ENCODE peak calls at places on chromosomes 2 and 18, in four cellular contexts. B, O, Q and M are unnamed samples.

GRCh38 chr2:84238907-84239306 is 220.2 kb downstream of the SUCLG1 start:
- DNase-seq in B (no peak), Q (no peak), O (no peak), M (no peak)

GRCh38 chr2:100571668-100572067 is 8.9 kb downstream of the PDCL3 start:
- DNase-seq in Q (no peak), B (no peak), O (no peak), M (no peak)

GRCh38 chr18:63292844-63293683 is 26.5 kb downstream of the BCL2 start:
- DNase-seq in Q (no peak), B (no peak), O (no peak), M (no peak)

GRCh38 chr2:215483431-215483830 is 47.6 kb upstream of the FN1 start:
- DNase-seq in Q (no peak), B (no peak), O (no peak), M (no peak)

GRCh38 chr2:110678457-110679336 is 834 bp upstream of the BUB1 start:
- DNase-seq in B (peak), Q (no peak), O (no peak), M (peak)

GRCh38 chr18:72700961-72701710 is 157.0 kb upstream of the CBLN2 start:
- DNase-seq in Q (no peak), O (peak), B (no peak), M (no peak)

GRCh38 chr2:128596453-128597430 is 278.1 kb upstream of the HS6ST1 start:
- DNase-seq in B (no peak), O (no peak), Q (no peak), M (no peak)

GRCh38 chr2:38438536-38439225 is 61.6 kb upstream of the ATL2 start:
- DNase-seq in B (no peak), Q (no peak), O (no peak), M (no peak)

GRCh38 chr2:212416126-212416525 is 122.5 kb downstream of the ERBB4 start:
- DNase-seq in B (no peak), O (no peak), Q (no peak), M (no peak)

GRCh38 chr2:160257015-160257741 is 57.1 kb upstream of the ITGB6 start:
- DNase-seq in O (no peak), B (no peak), Q (no peak), M (no peak)

GRCh38 chr2:3127710-3128109 is 249.9 kb downstream of the EIPR1 start:
- DNase-seq in Q (no peak), B (no peak), O (no peak), M (no peak)

GRCh38 chr2:33190393-33190937 is 243.7 kb downstream of the LTBP1 start:
- DNase-seq in Q (no peak), B (no peak), O (no peak), M (no peak)

GRCh38 chr2:35408320-35408719 is 947.3 kb upstream of the CRIM1 start:
- DNase-seq in Q (no peak), B (no peak), O (no peak), M (no peak)

GRCh38 chr18:56391933-56392590 is 246.3 kb downstream of the TXNL1 start:
- DNase-seq in Q (no peak), O (no peak), B (no peak), M (no peak)

GRCh38 chr2:39728941-39729351 is 50.1 kb downstream of the THUMPD2 start:
- DNase-seq in B (no peak), Q (no peak), O (peak), M (peak)

GRCh38 chr2:232522014-232522854 is 2.0 kb downstream of the PRSS56 start:
- DNase-seq in O (no peak), Q (no peak), B (peak), M (peak)

GRCh38 chr2:72004201-72004915 is 143.3 kb downstream of the CYP26B1 start:
- DNase-seq in B (no peak), O (no peak), Q (no peak), M (no peak)

GRCh38 chr2:233387667-233388528 is 33.6 kb downstream of the DGKD start:
- DNase-seq in Q (no peak), O (peak), B (no peak), M (peak)

GRCh38 chr18:62612246-62612645 is 89.4 kb downstream of the ZCCHC2 start:
- DNase-seq in O (no peak), B (no peak), Q (no peak), M (no peak)

GRCh38 chr18:77102246-77103040 is 30.1 kb downstream of the MBP start:
- DNase-seq in Q (no peak), B (no peak), O (peak), M (no peak)

GRCh38 chr2:19812166-19812565 is 89.6 kb downstream of the TTC32 start:
- DNase-seq in Q (no peak), B (no peak), O (no peak), M (no peak)

GRCh38 chr2:41881249-41881648 is 166.6 kb upstream of the PKDCC start:
- DNase-seq in Q (no peak), O (peak), B (no peak), M (no peak)

GRCh38 chr2:112869258-112869842 is 32.8 kb upstream of the IL1B start:
- DNase-seq in O (peak), Q (no peak), B (no peak), M (peak)

GRCh38 chr2:64661770-64662169 is 8.1 kb upstream of the SERTAD2 start:
- DNase-seq in Q (no peak), O (no peak), B (no peak), M (no peak)

GRCh38 chr2:24489942-24490673 is 946 bp upstream of the NCOA1 start:
- DNase-seq in B (no peak), O (no peak), Q (no peak), M (peak)

GRCh38 chr2:135685361-135685760 is 56.3 kb upstream of the UBXN4 start:
- DNase-seq in O (peak), Q (no peak), B (no peak), M (no peak)

GRCh38 chr2:161228511-161229240 is 68.4 kb downstream of the TANK start:
- DNase-seq in B (no peak), O (no peak), Q (no peak), M (no peak)

GRCh38 chr18:43780782-43781340 is 503.6 kb upstream of the SYT4 start:
- DNase-seq in B (no peak), Q (no peak), O (peak), M (no peak)
- H3K4me3 ChIP-seq in B (no peak), Q (no peak), O (no peak), M (no peak)

GRCh38 chr2:159136405-159136804 is 150.1 kb downstream of the WDSUB1 start:
- DNase-seq in O (no peak), B (no peak), Q (no peak), M (no peak)
- H3K4me3 ChIP-seq in O (no peak), B (no peak), Q (no peak), M (no peak)

GRCh38 chr2:66441651-66442365 is 6.9 kb downstream of the MEIS1 start:
- DNase-seq in Q (no peak), B (no peak), O (no peak), M (peak)
- H3K4me3 ChIP-seq in Q (no peak), B (no peak), O (peak), M (peak)

DNA sequence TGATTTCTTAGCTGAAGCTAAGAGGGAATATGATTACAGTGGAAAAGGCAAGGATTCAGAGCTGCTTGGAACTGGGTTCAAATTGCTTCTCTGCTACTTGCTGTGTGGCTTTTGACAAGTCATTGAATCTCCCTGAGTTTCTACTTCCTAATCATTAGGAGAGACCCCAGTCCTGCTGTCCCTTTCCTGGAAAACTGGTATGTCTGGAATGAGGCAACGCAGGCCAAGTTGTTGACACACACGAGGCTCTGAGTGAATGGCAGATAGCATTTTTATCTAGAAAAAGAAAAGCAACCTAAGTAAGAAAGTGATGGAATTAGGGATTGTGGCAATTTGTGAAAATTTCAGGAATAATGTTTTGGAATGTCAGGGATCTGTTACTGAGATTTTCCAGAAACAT is 123.6 kb downstream of the LPIN1 start:
- DNase-seq in B (no peak), O (no peak), Q (no peak), M (no peak)
- H3K4me3 ChIP-seq in B (no peak), O (no peak), Q (no peak), M (no peak)